ENCODE peak calls at places on chromosomes 2 and 18, in nine cellular contexts. I is prostate gland, V is body of pancreas, E is tibial artery, A is transverse colon, B is right cardiac atrium, S is astrocyte of the spinal cord, Y is A549, W is fibroblast of lung. O is an unnamed sample.

GRCh38 chr2:233473878-233474277 is 92.7 kb downstream of the USP40 start:
- DNase-seq in I (no peak), V (no peak), S (no peak), A (no peak), Y (no peak), W (no peak), B (no peak), E (no peak), O (no peak)

GRCh38 chr18:76994086-76994654 is 138.4 kb downstream of the MBP start:
- DNase-seq in E (no peak), B (no peak), Y (no peak), W (no peak), S (no peak), A (no peak), V (no peak), I (no peak), O (no peak)

GRCh38 chr2:43132523-43133301 is 93.7 kb downstream of the ZFP36L2 start:
- DNase-seq in Y (no peak), V (peak; percentile 41), S (no peak), I (no peak), E (no peak), W (no peak), A (no peak), B (peak; percentile 56), O (no peak)

GRCh38 chr18:57738078-57738477 is 65.0 kb downstream of the ATP8B1 start:
- DNase-seq in A (no peak), W (no peak), Y (no peak), I (no peak), B (no peak), S (no peak), V (peak; percentile 15), E (no peak), O (no peak)

GRCh38 chr2:101644842-101645383 is 52.6 kb upstream of the MAP4K4 start:
- DNase-seq in B (no peak), S (no peak), W (no peak), V (no peak), I (no peak), A (no peak), Y (no peak), E (no peak), O (no peak)

GRCh38 chr2:201532686-201533304 is 81.3 kb downstream of the STRADB start:
- DNase-seq in I (no peak), S (peak; percentile 87), Y (no peak), A (no peak), W (peak; percentile 90), V (no peak), E (no peak), B (no peak), O (peak; percentile 6)

GRCh38 chr2:191190439-191190838 is 39.6 kb upstream of the STAT4 start:
- DNase-seq in I (no peak), S (no peak), V (no peak), E (no peak), A (no peak), Y (no peak), B (no peak), W (no peak), O (no peak)

GRCh38 chr2:225041210-225041870 is 928 bp downstream of the DOCK10 start:
- DNase-seq in I (no peak), S (peak; percentile 58), W (peak; percentile 56), V (peak; percentile 23), A (peak; percentile 51), Y (peak; percentile 44), E (no peak), B (peak; percentile 63), O (peak; percentile 24)

GRCh38 chr18:75133721-75134645 is 75.0 kb downstream of the PTGR3 start:
- DNase-seq in A (no peak), I (no peak), Y (no peak), B (no peak), S (no peak), E (peak; percentile 40), W (no peak), V (no peak), O (no peak)

GRCh38 chr2:68104111-68104835 is 41.5 kb upstream of the C1D start:
- DNase-seq in I (no peak), B (no peak), E (no peak), W (no peak), S (no peak), Y (no peak), A (no peak), V (no peak), O (no peak)

GRCh38 chr18:76056467-76057194 is 438.4 kb downstream of the ZNF516 start:
- DNase-seq in V (peak; percentile 35), E (no peak), B (peak; percentile 89), A (peak; percentile 10), Y (no peak), I (no peak), W (peak; percentile 73), S (no peak), O (no peak)

GRCh38 chr18:44741551-44741950 is 60.9 kb downstream of the SETBP1 start:
- DNase-seq in A (no peak), E (no peak), V (no peak), S (no peak), W (no peak), B (peak; percentile 66), I (no peak), Y (no peak), O (no peak)

DNA sequence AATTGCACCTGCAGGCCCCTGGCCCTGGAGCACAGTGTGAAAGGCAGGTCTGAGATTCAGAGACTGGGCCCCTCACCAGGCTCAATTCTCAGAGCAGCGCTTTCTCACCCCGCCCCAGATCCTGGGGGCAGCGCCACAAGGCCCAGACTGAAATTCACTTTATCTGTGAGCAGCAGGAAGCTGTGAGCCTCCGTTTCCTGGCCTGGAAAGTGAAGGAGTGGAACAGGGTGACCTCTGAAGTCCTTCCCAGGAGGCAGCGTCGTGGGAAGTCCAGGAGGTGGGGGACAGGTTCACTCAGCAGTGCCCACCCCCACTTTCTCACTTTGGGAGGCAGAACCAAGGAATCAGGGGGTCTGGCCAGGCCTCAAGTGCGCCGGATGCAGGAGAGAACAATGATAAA is 235.4 kb downstream of the NDUFA10 start:
- DNase-seq in I (no peak), V (no peak), A (no peak), S (no peak), W (no peak), B (no peak), Y (no peak), E (peak; percentile 41), O (no peak)
- H3K4me3 ChIP-seq in I (no peak overlapping the region), V (no peak overlapping the region), A (no peak overlapping the region), S (no peak overlapping the region), W (no peak overlapping the region), B (no peak overlapping the region), Y (no peak overlapping the region), E (no peak overlapping the region), O (no peak overlapping the region)

GRCh38 chr2:48755473-48755872 is at the start of gene LHCGR:
- DNase-seq in Y (no peak), W (peak; percentile 15), V (no peak), B (peak; percentile 71), S (no peak), E (no peak), I (no peak), A (no peak), O (no peak)
- H3K4me3 ChIP-seq in Y (peak within 1 kb of the TSS; percentile 28), W (no peak within 1 kb of the TSS), V (no peak within 1 kb of the TSS), B (no peak within 1 kb of the TSS), S (no peak within 1 kb of the TSS), E (no peak within 1 kb of the TSS), I (no peak within 1 kb of the TSS), A (no peak within 1 kb of the TSS), O (no peak within 1 kb of the TSS)

DNA sequence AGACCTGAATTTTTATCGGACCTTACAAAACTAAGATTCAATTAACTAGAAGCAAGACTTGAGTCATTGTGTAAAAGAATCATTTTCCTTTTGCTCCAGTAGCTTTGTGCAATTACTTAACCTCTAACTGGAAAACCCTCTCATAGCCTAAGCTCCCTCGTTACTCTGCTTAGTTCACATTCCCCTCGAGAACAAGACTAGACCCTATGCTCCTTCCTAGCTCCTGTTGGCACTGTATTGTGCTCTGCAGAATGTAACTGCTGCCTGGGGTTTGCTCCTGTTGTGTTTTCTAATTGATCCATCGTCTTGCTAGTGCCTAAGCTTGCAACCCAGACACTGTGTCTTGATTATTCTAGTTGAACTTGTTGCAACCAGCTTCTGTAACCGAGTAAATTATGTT is 347.0 kb downstream of the ZNF804A start:
- DNase-seq in E (no peak), Y (no peak), V (no peak), A (no peak), W (no peak), S (no peak), B (no peak), I (no peak), O (peak; percentile 3)
- H3K4me3 ChIP-seq in E (no peak overlapping the region), Y (no peak overlapping the region), V (no peak overlapping the region), A (no peak overlapping the region), W (no peak overlapping the region), S (no peak overlapping the region), B (no peak overlapping the region), I (no peak overlapping the region), O (no peak overlapping the region)

DNA sequence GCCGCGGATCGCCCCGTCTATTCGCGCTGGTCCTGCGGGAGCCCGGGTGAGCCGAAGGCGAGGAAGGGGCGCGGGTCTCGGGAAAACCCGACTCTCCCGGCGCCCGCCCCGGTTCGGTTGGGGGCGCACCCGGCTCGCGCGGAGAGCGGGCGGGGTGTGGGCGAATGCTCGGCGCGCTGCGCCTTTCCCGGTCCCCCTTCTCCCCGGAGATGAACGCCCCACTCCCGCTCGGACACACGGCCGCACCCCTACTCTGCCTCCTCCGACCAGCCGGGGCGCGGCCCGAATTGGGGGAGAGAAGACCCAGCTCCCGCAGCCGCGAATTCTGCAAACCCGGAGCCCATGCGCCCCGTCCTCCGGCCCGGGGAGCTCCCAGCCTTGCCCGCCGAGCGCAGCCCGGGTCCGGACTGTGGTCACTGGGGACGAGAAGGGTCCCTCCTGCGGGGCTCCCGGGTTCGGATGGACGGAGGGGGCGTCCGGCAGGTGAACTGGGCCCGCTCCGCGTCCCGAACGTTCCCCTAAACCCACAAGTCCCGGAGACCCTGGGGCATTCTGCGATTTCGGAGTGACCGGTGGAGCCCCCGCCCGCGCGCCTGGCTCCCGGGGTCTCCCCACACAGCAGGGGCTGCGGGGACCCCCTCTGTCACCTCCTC is 734 bp downstream of the KCNG2 start:
- DNase-seq in I (no peak), S (no peak), E (no peak), V (no peak), B (no peak), W (no peak), Y (no peak), A (no peak), O (no peak)
- H3K4me3 ChIP-seq in I (peak overlapping the region; percentile 9), S (no peak overlapping the region), E (peak overlapping the region; percentile 40), V (no peak overlapping the region), B (peak overlapping the region; percentile 38), W (peak overlapping the region; percentile 31), Y (peak overlapping the region; percentile 35), A (no peak overlapping the region), O (peak overlapping the region; percentile 27)

GRCh38 chr2:85438291-85439110 is 20.0 kb downstream of the SH2D6 start:
- DNase-seq in S (no peak), W (no peak), E (peak; percentile 77), A (no peak), I (no peak), B (peak; percentile 81), Y (no peak), V (peak; percentile 69), O (no peak)
- H3K4me3 ChIP-seq in S (no peak overlapping the region), W (no peak overlapping the region), E (peak overlapping the region; percentile 66), A (peak overlapping the region; percentile 30), I (peak overlapping the region; percentile 32), B (peak overlapping the region; percentile 66), Y (peak overlapping the region; percentile 33), V (no peak overlapping the region), O (peak overlapping the region; percentile 40)

GRCh38 chr2:188475945-188476344 is 184.3 kb downstream of the GULP1 start:
- DNase-seq in I (no peak), B (no peak), S (peak; percentile 61), V (no peak), W (no peak), Y (no peak), A (no peak), E (no peak), O (peak; percentile 66)
- H3K4me3 ChIP-seq in I (no peak overlapping the region), B (no peak overlapping the region), S (no peak overlapping the region), V (no peak overlapping the region), W (no peak overlapping the region), Y (no peak overlapping the region), A (no peak overlapping the region), E (no peak overlapping the region), O (no peak overlapping the region)

O was measured in A673.